ENCODE peak calls at places on chromosomes 12 and 14, in ten cellular contexts. Z is cardiac muscle cell; N is NCI-H510A; W is stimulated activated naive B cell treated with anti-CD40 and anti-IgM and Interleukin-4, amounts not matched to agents 10 μg/mL and 1 μg/mL and 100 μg/mL, for 72 hours; B is tibial artery; K is H4; J is stimulated activated CD4-positive, alpha-beta T cell treated with anti-CD3 and anti-CD28 coated beads, Interleukin-4, amount 100 ng/mL, for 24 hours; H is activated CD8-positive, alpha-beta memory T cell treated with anti-CD3 and anti-CD28 coated beads, Interleukin-2, amount 50 U/mL, for 48 hours; R is esophagus squamous epithelium; S is posterior cingulate gyrus. T is an unnamed sample.

GRCh38 chr12:19669793-19670192 is 230.5 kb downstream of the AEBP2 start:
- DNase-seq in Z (no peak), J (no peak), W (no peak), H (no peak), B (no peak), N (no peak), K (no peak), R (no peak), S (no peak), T (no peak)

GRCh38 chr12:110005319-110005973 is 6.2 kb downstream of the ANKRD13A start:
- DNase-seq in N (no peak), R (no peak), S (no peak), W (no peak), H (no peak), J (no peak), K (no peak), B (no peak), Z (no peak), T (no peak)

GRCh38 chr14:92471919-92472318 is 41.7 kb upstream of the RIN3 start:
- DNase-seq in R (no peak), W (no peak), S (no peak), H (peak; percentile 26), N (no peak), J (no peak), Z (no peak), B (no peak), K (peak; percentile 50), T (no peak)

GRCh38 chr12:57272337-57273151 is 21.6 kb upstream of the STAC3 start:
- DNase-seq in R (no peak), J (no peak), S (no peak), Z (peak; percentile 71), B (no peak), H (no peak), W (no peak), K (no peak), N (no peak), T (no peak)

GRCh38 chr12:102413396-102413795 is 67.0 kb downstream of the IGF1 start:
- DNase-seq in Z (no peak), N (no peak), W (no peak), R (no peak), S (no peak), B (no peak), K (no peak), H (no peak), J (no peak), T (no peak)

GRCh38 chr12:88334271-88334670 is 192.2 kb downstream of the TMTC3 start:
- DNase-seq in J (no peak), H (no peak), R (no peak), B (no peak), S (no peak), Z (no peak), N (peak; percentile 5), K (peak; percentile 79), W (no peak), T (peak; percentile 60)

GRCh38 chr14:89635615-89636014 is 218.6 kb upstream of the FOXN3 start:
- DNase-seq in R (no peak), B (no peak), W (no peak), S (no peak), Z (no peak), J (no peak), H (no peak), N (no peak), K (no peak), T (no peak)

GRCh38 chr14:65159281-65160062 is 57.2 kb upstream of the MAX start:
- DNase-seq in H (no peak), J (no peak), B (no peak), S (no peak), Z (no peak), W (no peak), R (no peak), K (no peak), N (no peak), T (no peak)

GRCh38 chr12:132700212-132700913 is 10.3 kb upstream of the PGAM5 start:
- DNase-seq in J (no peak), N (no peak), Z (no peak), H (no peak), K (no peak), S (no peak), W (peak; percentile 53), B (no peak), R (no peak), T (no peak)

GRCh38 chr14:27372771-27373170 is 774.9 kb upstream of the NOVA1 start:
- DNase-seq in K (no peak), H (no peak), N (no peak), S (no peak), J (no peak), W (no peak), B (no peak), R (no peak), Z (no peak), T (no peak)

GRCh38 chr14:33765251-33765650 is 185.6 kb downstream of the EGLN3 start:
- DNase-seq in J (no peak), H (no peak), K (peak; percentile 8), N (no peak), R (no peak), B (no peak), S (peak; percentile 70), W (no peak), Z (peak; percentile 84), T (no peak)

GRCh38 chr14:104154246-104154645 is 15.9 kb downstream of the KIF26A start:
- DNase-seq in K (no peak), W (no peak), R (no peak), Z (no peak), H (no peak), N (no peak), S (no peak), J (no peak), B (no peak), T (no peak)

GRCh38 chr14:58243790-58244555 is 670 bp upstream of the PSMA3 start:
- DNase-seq in B (no peak), Z (peak; percentile 4), R (no peak), H (no peak), N (no peak), J (no peak), K (peak; percentile 17), S (no peak), W (no peak), T (no peak)

GRCh38 chr14:92586966-92587365 is 73.4 kb downstream of the RIN3 start:
- DNase-seq in N (no peak), H (no peak), K (no peak), B (no peak), J (no peak), R (no peak), Z (no peak), W (no peak), S (no peak), T (peak; percentile 19)

GRCh38 chr12:1691123-1692007 is 495 bp downstream of the ADIPOR2 start:
- DNase-seq in B (peak; percentile 26), H (peak; percentile 79), R (no peak), J (peak; percentile 27), Z (peak; percentile 85), N (no peak), K (no peak), W (peak; percentile 24), S (peak; percentile 84), T (peak; percentile 71)

GRCh38 chr14:74980746-74981661 is 21.7 kb upstream of the EIF2B2 start:
- DNase-seq in N (no peak), S (peak; percentile 70), R (no peak), H (peak; percentile 43), K (peak; percentile 39), J (no peak), Z (peak; percentile 33), B (peak; percentile 80), W (no peak), T (no peak)

GRCh38 chr12:16763901-16764300 is 157.9 kb upstream of the LMO3 start:
- DNase-seq in K (peak; percentile 40), H (no peak), W (no peak), S (no peak), J (no peak), B (no peak), N (no peak), Z (no peak), R (no peak), T (no peak)

GRCh38 chr12:63382930-63383329 is 231.9 kb upstream of the AVPR1A start:
- DNase-seq in H (no peak), B (no peak), W (no peak), S (no peak), R (no peak), K (no peak), Z (no peak), N (no peak), J (no peak), T (no peak)

GRCh38 chr14:100911665-100912316 is 8.3 kb upstream of the RTL1 start:
- DNase-seq in B (no peak), S (no peak), N (no peak), H (no peak), K (no peak), J (no peak), Z (no peak), R (no peak), W (no peak), T (no peak)

GRCh38 chr14:36478782-36479181 is 41.2 kb downstream of the NKX2-1 start:
- DNase-seq in Z (no peak), R (no peak), J (no peak), K (peak; percentile 47), B (no peak), H (no peak), N (no peak), S (no peak), W (no peak), T (no peak)

GRCh38 chr12:122980192-122981035 is at the start of gene ARL6IP4:
- DNase-seq in R (no peak), W (peak; percentile 61), J (peak; percentile 63), Z (peak; percentile 82), K (peak; percentile 28), N (peak; percentile 39), B (no peak), S (peak; percentile 94), H (peak; percentile 86), T (peak; percentile 81)

GRCh38 chr14:90655829-90656228 is 160.4 kb downstream of the TTC7B start:
- DNase-seq in S (peak; percentile 56), Z (no peak), W (no peak), H (no peak), J (no peak), R (no peak), B (no peak), N (no peak), K (no peak), T (no peak)

GRCh38 chr14:56580317-56580711 is 716 bp downstream of the TMEM260 start:
- DNase-seq in J (no peak), B (no peak), K (no peak), R (no peak), N (no peak), S (no peak), H (no peak), Z (no peak), W (no peak), T (no peak)

GRCh38 chr12:100717733-100718067 is 76.9 kb upstream of the ANO4 start:
- DNase-seq in W (no peak), N (no peak), J (no peak), Z (peak; percentile 6), B (no peak), R (no peak), S (no peak), K (no peak), H (no peak), T (no peak)

GRCh38 chr12:19847294-19848059 is 408.2 kb downstream of the AEBP2 start:
- DNase-seq in J (no peak), K (peak; percentile 50), S (no peak), B (no peak), R (no peak), H (no peak), Z (no peak), N (no peak), W (no peak), T (no peak)

GRCh38 chr14:26415618-26416123 is 182.2 kb downstream of the NOVA1 start:
- DNase-seq in R (no peak), S (no peak), J (no peak), H (no peak), N (no peak), K (no peak), B (peak; percentile 64), W (no peak), Z (no peak), T (peak; percentile 82)

GRCh38 chr12:20175704-20176388 is 192.5 kb upstream of the PDE3A start:
- DNase-seq in N (no peak), S (no peak), J (no peak), Z (no peak), B (no peak), K (no peak), H (no peak), W (no peak), R (no peak), T (no peak)

GRCh38 chr14:80206351-80206750 is 5.0 kb downstream of the DIO2 start:
- DNase-seq in N (no peak), W (no peak), B (no peak), K (no peak), J (no peak), S (no peak), H (no peak), R (no peak), Z (no peak), T (no peak)

T was measured in sciatic nerve.